ENCODE peak calls at places on chromosomes 7 and 10, in six cellular contexts. K is breast epithelium, S is A549, P is stomach, J is uterus, X is gastrocnemius medialis. C is an unnamed sample. For H3K4me1, the result is how much of the 10 kb centered on the place peaks cover.

GRCh38 chr7:106681815-106682495 is 21.0 kb upstream of the CCDC71L start:
- DNase-seq in K (no peak), S (peak), P (no peak), J (no peak), X (no peak), C (no peak)

GRCh38 chr7:130268463-130269317 is 2.0 kb downstream of the CPA2 start:
- DNase-seq in K (no peak), S (no peak), P (no peak), J (no peak), X (no peak), C (no peak)

GRCh38 chr10:83050815-83051214 is 1088.5 kb upstream of the GHITM start:
- DNase-seq in K (no peak), S (no peak), P (no peak), J (no peak), X (no peak), C (no peak)

GRCh38 chr10:27319752-27320561 is 79.4 kb upstream of the ACBD5 start:
- DNase-seq in K (peak), S (peak), P (peak), J (peak), X (peak), C (peak)

GRCh38 chr10:104472505-104472904 is 118.9 kb downstream of the CFAP58 start:
- DNase-seq in K (no peak), S (peak), P (no peak), J (no peak), X (no peak), C (no peak)

GRCh38 chr10:81472927-81473470 is 402.0 kb upstream of the NRG3 start:
- DNase-seq in K (no peak), S (no peak), P (no peak), J (no peak), X (no peak), C (no peak)

GRCh38 chr10:8389630-8390029 is 335.1 kb downstream of the GATA3 start:
- DNase-seq in K (no peak), S (peak), P (no peak), J (no peak), X (no peak), C (no peak)

GRCh38 chr10:131649609-131650008 is 251.2 kb upstream of the PPP2R2D start:
- DNase-seq in K (no peak), S (no peak), P (no peak), J (no peak), X (no peak), C (no peak)

GRCh38 chr7:70764004-70764691 is 367.8 kb upstream of the GALNT17 start:
- DNase-seq in K (no peak), S (no peak), P (no peak), J (no peak), X (no peak), C (no peak)

GRCh38 chr7:139561-140243 is 52.7 kb upstream of the FAM20C start:
- DNase-seq in K (peak), S (no peak), P (no peak), J (no peak), X (no peak), C (no peak)

GRCh38 chr10:113648478-113648877 is 15.4 kb downstream of the NRAP start:
- DNase-seq in K (no peak), S (no peak), P (no peak), J (no peak), X (peak), C (peak)

GRCh38 chr7:140605337-140605736 is 35.3 kb downstream of the DENND2A start:
- DNase-seq in K (no peak), S (peak), P (no peak), J (no peak), X (no peak), C (no peak)

GRCh38 chr10:112875474-112876267 is 74.4 kb upstream of the TCF7L2 start:
- DNase-seq in K (no peak), S (peak), P (peak), J (no peak), X (no peak), C (no peak)

GRCh38 chr10:11285171-11285570 is 267.5 kb downstream of the CELF2 start:
- DNase-seq in K (no peak), S (peak), P (no peak), J (no peak), X (no peak), C (no peak)

GRCh38 chr10:131109746-131110145 is 201.8 kb downstream of the TCERG1L start:
- DNase-seq in K (no peak), S (no peak), P (no peak), J (no peak), X (no peak), C (no peak)

GRCh38 chr10:89478085-89478738 is 57.2 kb downstream of the SLC16A12 start:
- DNase-seq in K (no peak), S (peak), P (no peak), J (no peak), X (no peak), C (no peak)

GRCh38 chr7:131365876-131366275 is 38.2 kb downstream of the MKLN1 start:
- DNase-seq in K (no peak), S (no peak), P (no peak), J (no peak), X (no peak), C (no peak)

GRCh38 chr10:124568339-124568738 is 106.7 kb downstream of the LHPP start:
- DNase-seq in K (no peak), S (no peak), P (no peak), J (no peak), X (no peak), C (no peak)

GRCh38 chr10:91196268-91197043 is 24.0 kb upstream of the PCGF5 start:
- DNase-seq in K (no peak), S (no peak), P (no peak), J (no peak), X (no peak), C (no peak)

GRCh38 chr10:91198781-91199180 is 21.7 kb upstream of the PCGF5 start:
- DNase-seq in K (no peak), S (no peak), P (no peak), J (no peak), X (peak), C (no peak)

GRCh38 chr10:91197044-91197651 is 23.3 kb upstream of the PCGF5 start:
- DNase-seq in K (no peak), S (no peak), P (no peak), J (no peak), X (no peak), C (no peak)

GRCh38 chr10:91200314-91201212 is 19.9 kb upstream of the PCGF5 start:
- DNase-seq in K (no peak), S (no peak), P (no peak), J (no peak), X (no peak), C (no peak)

GRCh38 chr10:91201213-91201996 is 19.1 kb upstream of the PCGF5 start:
- DNase-seq in K (no peak), S (no peak), P (no peak), J (no peak), X (no peak), C (no peak)
- H3K4me3 ChIP-seq in K (no peak), S (no peak), P (no peak), J (no peak), X (no peak), C (no peak)

GRCh38 chr10:60341969-60342368 is 47.7 kb downstream of the ANK3 start:
- DNase-seq in K (no peak), S (no peak), P (no peak), J (no peak), X (no peak), C (no peak)

GRCh38 chr10:60340973-60341372 is 48.7 kb downstream of the ANK3 start:
- DNase-seq in K (no peak), S (no peak), P (no peak), J (no peak), X (no peak), C (no peak)

GRCh38 chr10:60346661-60347060 is 43.0 kb downstream of the ANK3 start:
- DNase-seq in K (no peak), S (no peak), P (no peak), J (no peak), X (no peak), C (no peak)

GRCh38 chr10:60347270-60347669 is 42.4 kb downstream of the ANK3 start:
- DNase-seq in K (no peak), S (no peak), P (no peak), J (no peak), X (no peak), C (no peak)

GRCh38 chr10:60343254-60343653 is 46.4 kb downstream of the ANK3 start:
- DNase-seq in K (no peak), S (no peak), P (no peak), J (no peak), X (no peak), C (no peak)
- H3K4me1 ChIP-seq in K (under half), S (under half), P (under half), J (under half), X (under half), C (under half)

GRCh38 chr7:128891942-128892269 is 18.6 kb downstream of the KCP start:
- DNase-seq in K (no peak), S (no peak), P (no peak), J (no peak), X (no peak), C (no peak)

GRCh38 chr7:128889121-128889520 is 21.4 kb downstream of the KCP start:
- DNase-seq in K (no peak), S (no peak), P (no peak), J (no peak), X (no peak), C (no peak)

GRCh38 chr7:128891110-128891941 is 19.2 kb downstream of the KCP start:
- DNase-seq in K (no peak), S (no peak), P (no peak), J (no peak), X (no peak), C (peak)

GRCh38 chr7:128888756-128889095 is 21.8 kb downstream of the KCP start:
- DNase-seq in K (no peak), S (no peak), P (no peak), J (no peak), X (no peak), C (no peak)

GRCh38 chr7:128890306-128891109 is 20.0 kb downstream of the KCP start:
- DNase-seq in K (no peak), S (peak), P (peak), J (no peak), X (no peak), C (peak)
- TF ChIP-seq POLR2A in K (no peak), S (no peak), P (no peak), J (no peak), X (no peak), C (no peak)

DNA sequence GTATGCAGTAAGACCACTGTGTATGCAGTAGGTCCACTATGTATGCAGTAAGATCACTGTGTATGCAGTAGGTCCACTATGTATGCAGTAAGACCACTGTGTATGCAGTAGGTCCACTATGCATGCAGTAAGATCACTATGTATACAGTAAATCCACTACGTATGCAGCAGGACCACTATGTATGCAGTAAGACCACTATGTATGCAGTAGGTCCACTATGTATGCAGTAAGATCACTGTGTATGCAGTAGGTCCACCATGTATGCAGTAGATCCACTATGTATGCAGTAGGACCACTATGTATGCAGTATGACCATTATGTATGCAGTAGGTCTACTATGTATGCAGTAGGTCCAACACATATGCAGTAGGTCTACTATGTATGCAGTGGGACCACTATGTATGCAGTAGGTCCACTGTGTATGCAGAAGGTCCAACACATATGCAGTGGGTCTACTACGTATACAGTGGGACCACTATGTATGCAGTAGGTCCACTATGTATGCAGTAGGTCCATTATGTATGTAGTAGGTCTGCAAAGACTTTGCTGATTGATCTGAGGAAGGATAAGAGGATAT is 313.6 kb downstream of the ADARB2 start:
- DNase-seq in K (no peak), S (no peak), P (no peak), J (no peak), X (no peak), C (no peak)
- H3K4me3 ChIP-seq in K (no peak), S (no peak), P (no peak), J (no peak), X (no peak), C (no peak)

DNA sequence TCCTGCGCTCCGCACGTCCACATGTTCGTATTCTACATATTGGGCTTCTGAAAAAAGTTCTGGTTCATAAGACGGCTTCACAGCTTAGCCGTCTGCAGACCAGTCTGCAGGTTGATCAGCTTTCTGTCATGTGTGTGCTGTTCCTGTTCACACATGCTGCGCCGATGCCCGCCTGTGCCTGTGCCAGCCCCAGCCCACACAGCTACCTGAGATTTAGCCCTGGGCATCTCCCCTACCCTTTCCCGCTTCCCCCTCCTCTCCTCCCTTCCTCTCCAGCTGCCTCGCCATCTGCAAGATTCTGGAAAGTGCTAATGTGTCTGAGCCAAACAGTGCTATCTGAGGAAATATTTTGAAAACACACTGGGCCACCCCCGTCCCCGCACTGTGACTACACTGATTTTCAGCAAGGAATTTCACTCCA is 7.1 kb downstream of the CHST3 start:
- DNase-seq in K (no peak), S (no peak), P (no peak), J (no peak), X (no peak), C (peak)
- H3K4me1 ChIP-seq in K (under half), S (half or more), P (half or more), J (under half), X (half or more), C (half or more)